ENCODE peak calls at places on chromosomes 12 and 14, in ten cellular contexts. I is upper lobe of left lung, E is left lung, A is upper lobe of right lung, K is tibial artery, S is GM12878, W is transverse colon, H is SK-N-SH, L is ovary, U is endodermal cell. X is an unnamed sample.

GRCh38 chr12:115412821-115413220 is 728.8 kb upstream of the TBX3 start:
- DNase-seq in K (no peak), L (no peak), H (no peak), W (no peak), S (no peak), E (no peak), U (no peak), A (no peak), I (no peak), X (no peak)

GRCh38 chr12:105485926-105486325 is 155.4 kb downstream of the C12orf75 start:
- DNase-seq in W (no peak), H (no peak), L (no peak), E (no peak), K (no peak), A (no peak), U (peak; percentile 45), I (no peak), S (no peak), X (no peak)

GRCh38 chr14:22689186-22689585 is 45.0 kb upstream of the OR6J1 start:
- DNase-seq in E (no peak), H (no peak), A (no peak), K (no peak), L (no peak), U (no peak), S (no peak), I (no peak), W (no peak), X (no peak)

GRCh38 chr14:61553730-61554641 is 141.3 kb upstream of the HIF1A start:
- DNase-seq in W (no peak), H (no peak), K (no peak), E (no peak), S (no peak), L (no peak), I (peak; percentile 63), A (no peak), U (no peak), X (no peak)

GRCh38 chr12:109529618-109530300 is 43.5 kb downstream of the MMAB start:
- DNase-seq in S (no peak), L (no peak), E (no peak), U (no peak), H (no peak), K (no peak), W (no peak), A (no peak), I (no peak), X (no peak)

GRCh38 chr12:124174949-124175348 is 119.9 kb upstream of the RFLNA start:
- DNase-seq in H (no peak), I (no peak), K (no peak), E (no peak), L (no peak), S (no peak), W (no peak), U (no peak), A (no peak), X (no peak)

GRCh38 chr12:67996347-67996746 is 7.1 kb downstream of the IFNG-AS1 start:
- DNase-seq in K (no peak), I (no peak), S (no peak), A (no peak), E (no peak), H (no peak), L (no peak), W (no peak), U (no peak), X (no peak)

GRCh38 chr14:44531648-44532047 is 24.6 kb upstream of the FSCB start:
- DNase-seq in I (no peak), S (no peak), A (no peak), W (no peak), L (no peak), E (no peak), U (no peak), H (no peak), K (no peak), X (no peak)

GRCh38 chr12:80121661-80122060 is 22.3 kb downstream of the OTOGL start:
- DNase-seq in H (no peak), U (no peak), I (no peak), K (no peak), L (no peak), A (no peak), W (no peak), E (no peak), S (no peak), X (no peak)

GRCh38 chr12:80116735-80117134 is 17.4 kb downstream of the OTOGL start:
- DNase-seq in U (no peak), E (no peak), S (no peak), H (no peak), L (no peak), W (no peak), A (no peak), I (no peak), K (no peak), X (no peak)

GRCh38 chr12:80120994-80121393 is 21.7 kb downstream of the OTOGL start:
- DNase-seq in H (no peak), A (no peak), E (no peak), U (no peak), K (no peak), S (no peak), W (no peak), L (no peak), I (no peak), X (no peak)

GRCh38 chr12:80118565-80119337 is 19.4 kb downstream of the OTOGL start:
- DNase-seq in L (no peak), U (no peak), K (no peak), W (no peak), E (no peak), S (no peak), H (no peak), I (no peak), A (no peak), X (no peak)
- TF ChIP-seq CTCF in L (no peak), U (no peak), K (no peak), W (no peak), E (no peak), S (no peak), H (no peak), I (no peak), A (no peak), X (no peak)

GRCh38 chr14:49364752-49365117 is 221.4 kb downstream of the RPS29 start:
- DNase-seq in L (no peak), U (no peak), S (no peak), E (no peak), K (no peak), A (no peak), I (no peak), H (no peak), W (no peak), X (no peak)

GRCh38 chr14:49367696-49368095 is 218.5 kb downstream of the RPS29 start:
- DNase-seq in U (no peak), A (no peak), H (no peak), I (no peak), W (no peak), E (no peak), K (no peak), L (no peak), S (peak; percentile 3), X (no peak)

GRCh38 chr14:49362916-49363315 is 223.3 kb downstream of the RPS29 start:
- DNase-seq in S (no peak), H (no peak), I (no peak), L (no peak), U (no peak), E (no peak), A (no peak), W (no peak), K (no peak), X (no peak)

GRCh38 chr14:49366416-49366815 is 219.8 kb downstream of the RPS29 start:
- DNase-seq in L (no peak), I (no peak), H (no peak), E (no peak), U (peak; percentile 62), K (no peak), A (no peak), S (no peak), W (no peak), X (no peak)

GRCh38 chr14:49363926-49364751 is 222.0 kb downstream of the RPS29 start:
- DNase-seq in L (no peak), A (no peak), U (no peak), I (no peak), S (no peak), E (no peak), H (no peak), W (no peak), K (no peak), X (no peak)
- H3K27ac ChIP-seq in L (no peak overlapping the region), A (no peak overlapping the region), U (no peak overlapping the region), I (no peak overlapping the region), S (no peak overlapping the region), E (no peak overlapping the region), H (no peak overlapping the region), W (no peak overlapping the region), K (no peak overlapping the region), X (no peak overlapping the region)

GRCh38 chr12:120228291-120229070 is 27.6 kb upstream of the RPLP0 start:
- DNase-seq in K (peak; percentile 90), U (peak; percentile 99), W (peak; percentile 94), S (peak; percentile 49), L (peak; percentile 91), I (peak; percentile 89), H (peak; percentile 91), E (peak; percentile 94), A (peak; percentile 93), X (peak; percentile 81)
- H3K4me3 ChIP-seq in K (no peak overlapping the region), U (peak overlapping the region; percentile 75), W (no peak overlapping the region), S (no peak overlapping the region), L (no peak overlapping the region), I (peak overlapping the region; percentile 14), H (peak overlapping the region; percentile 44), E (peak overlapping the region; percentile 21), A (no peak overlapping the region), X (peak overlapping the region; percentile 42)

GRCh38 chr14:105195533-105196227 is 14.6 kb upstream of the NUDT14 start:
- DNase-seq in S (no peak), U (no peak), A (no peak), L (no peak), I (no peak), W (no peak), H (no peak), E (no peak), K (no peak), X (no peak)

GRCh38 chr14:105195051-105195450 is 13.9 kb upstream of the NUDT14 start:
- DNase-seq in H (no peak), S (no peak), U (no peak), A (no peak), I (no peak), L (no peak), W (no peak), E (no peak), K (no peak), X (no peak)

GRCh38 chr14:105193916-105194782 is 13.0 kb upstream of the NUDT14 start:
- DNase-seq in E (no peak), A (no peak), H (peak; percentile 93), U (no peak), I (no peak), L (no peak), W (no peak), K (no peak), S (no peak), X (no peak)

GRCh38 chr14:105196228-105196960 is 15.3 kb upstream of the NUDT14 start:
- DNase-seq in H (no peak), I (peak; percentile 38), U (peak; percentile 89), K (no peak), A (no peak), E (no peak), S (no peak), W (no peak), L (no peak), X (no peak)

DNA sequence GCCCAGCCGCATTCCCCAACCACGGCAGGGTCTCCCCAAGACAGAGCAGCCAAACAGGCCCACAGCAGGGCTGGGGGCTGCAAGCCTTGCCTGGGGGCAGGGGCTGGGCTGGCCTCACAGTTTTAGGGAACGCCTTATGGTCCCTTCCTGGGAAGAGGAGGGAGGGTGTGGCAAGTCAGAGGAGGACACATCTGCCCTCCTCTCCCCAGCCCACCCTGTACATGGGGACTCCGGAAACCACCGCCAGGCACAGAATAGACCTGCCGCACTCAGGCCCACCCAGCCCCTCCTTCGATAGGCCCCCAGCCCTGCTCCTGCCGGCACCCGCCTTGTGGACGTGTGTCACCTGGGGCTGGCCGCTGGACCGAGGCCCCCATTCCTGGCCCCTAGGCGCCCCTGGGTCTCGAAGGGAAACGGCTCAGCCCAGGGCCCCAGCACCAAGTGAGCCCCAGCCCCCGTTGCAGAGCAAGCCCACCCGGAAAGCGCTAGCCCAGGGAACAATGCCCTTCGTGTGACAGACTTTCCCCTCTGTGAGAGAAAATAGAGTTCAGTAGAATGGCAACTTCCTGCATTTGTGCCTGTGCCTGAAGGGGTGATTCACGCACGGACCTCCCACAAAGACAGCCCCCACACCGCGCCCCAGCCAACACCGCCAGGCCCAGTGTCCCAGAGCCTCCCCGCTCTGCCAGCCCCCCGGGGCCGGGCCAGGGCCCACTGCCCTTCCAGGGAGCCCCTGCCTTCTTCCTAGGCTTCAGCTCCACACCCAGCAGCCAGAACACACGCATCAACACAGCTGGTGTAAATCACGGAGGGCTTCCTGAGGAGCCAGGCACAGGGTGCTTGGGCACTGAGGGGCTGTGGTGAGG is 12.0 kb upstream of the NUDT14 start:
- DNase-seq in U (no peak), L (no peak), A (no peak), E (no peak), H (no peak), W (no peak), K (no peak), S (no peak), I (no peak), X (no peak)
- TF ChIP-seq CTCF in U (no peak), L (no peak), A (no peak), E (no peak), H (no peak), W (no peak), K (no peak), S (no peak), I (no peak), X (no peak)

X was measured in coronary artery.